ENCODE peak calls at places on chromosomes 16 and 17, in eight cellular contexts. F is neural progenitor cell; H is esophagus muscularis mucosa; V is transverse colon; Q is WERI-Rb-1; B is naive thymus-derived CD4-positive, alpha-beta T cell; U is CD4-positive, CD25-positive, alpha-beta regulatory T cell; Z is heart right ventricle. A is an unnamed sample. For H3K9me3, the result is how much of the 10 kb centered on the place peaks cover.

GRCh38 chr16:56931253-56931768 is 631 bp upstream of the HERPUD1 start:
- DNase-seq in F (peak), H (no peak), V (peak), Q (no peak), B (no peak), U (no peak), Z (no peak), A (no peak)

GRCh38 chr17:72878975-72879660 is 213.4 kb downstream of the SLC39A11 start:
- DNase-seq in F (no peak), H (no peak), V (no peak), Q (no peak), B (no peak), U (no peak), Z (no peak), A (no peak)

GRCh38 chr17:82791532-82791931 is 39.7 kb downstream of the TBCD start:
- DNase-seq in F (no peak), H (no peak), V (no peak), Q (no peak), B (no peak), U (no peak), Z (no peak), A (no peak)

GRCh38 chr17:63550816-63551639 is 751 bp downstream of the DCAF7 start:
- DNase-seq in F (peak), H (no peak), V (peak), Q (peak), B (no peak), U (peak), Z (no peak), A (no peak)

GRCh38 chr17:65723356-65723928 is 162.0 kb upstream of the AXIN2 start:
- DNase-seq in F (no peak), H (no peak), V (no peak), Q (no peak), B (no peak), U (no peak), Z (no peak), A (no peak)

GRCh38 chr16:65733706-65734105 is 611.8 kb upstream of the CDH11 start:
- DNase-seq in F (no peak), H (no peak), V (no peak), Q (no peak), B (no peak), U (no peak), Z (no peak), A (no peak)

GRCh38 chr17:75549246-75550138 is 24.0 kb downstream of the LLGL2 start:
- DNase-seq in F (peak), H (no peak), V (peak), Q (peak), B (no peak), U (no peak), Z (no peak), A (no peak)

GRCh38 chr16:66044089-66044488 is 322.4 kb upstream of the CDH5 start:
- DNase-seq in F (no peak), H (no peak), V (no peak), Q (no peak), B (no peak), U (no peak), Z (no peak), A (no peak)

GRCh38 chr16:852451-853185 is 52.1 kb upstream of the GNG13 start:
- DNase-seq in F (no peak), H (no peak), V (no peak), Q (no peak), B (no peak), U (no peak), Z (no peak), A (no peak)

GRCh38 chr16:848510-849253 is 48.1 kb upstream of the GNG13 start:
- DNase-seq in F (no peak), H (no peak), V (no peak), Q (no peak), B (no peak), U (no peak), Z (no peak), A (no peak)

GRCh38 chr16:851871-852270 is 51.3 kb upstream of the GNG13 start:
- DNase-seq in F (no peak), H (no peak), V (no peak), Q (no peak), B (no peak), U (no peak), Z (no peak), A (no peak)

GRCh38 chr16:851209-851810 is 50.8 kb upstream of the GNG13 start:
- DNase-seq in F (no peak), H (no peak), V (no peak), Q (no peak), B (no peak), U (no peak), Z (peak), A (no peak)

GRCh38 chr16:850668-851067 is 50.1 kb upstream of the GNG13 start:
- DNase-seq in F (no peak), H (no peak), V (no peak), Q (no peak), B (no peak), U (no peak), Z (no peak), A (no peak)
- H3K9me3 ChIP-seq in F (under half), H (under half), V (under half), Q (under half), B (under half), U (under half), Z (under half), A (under half)

DNA sequence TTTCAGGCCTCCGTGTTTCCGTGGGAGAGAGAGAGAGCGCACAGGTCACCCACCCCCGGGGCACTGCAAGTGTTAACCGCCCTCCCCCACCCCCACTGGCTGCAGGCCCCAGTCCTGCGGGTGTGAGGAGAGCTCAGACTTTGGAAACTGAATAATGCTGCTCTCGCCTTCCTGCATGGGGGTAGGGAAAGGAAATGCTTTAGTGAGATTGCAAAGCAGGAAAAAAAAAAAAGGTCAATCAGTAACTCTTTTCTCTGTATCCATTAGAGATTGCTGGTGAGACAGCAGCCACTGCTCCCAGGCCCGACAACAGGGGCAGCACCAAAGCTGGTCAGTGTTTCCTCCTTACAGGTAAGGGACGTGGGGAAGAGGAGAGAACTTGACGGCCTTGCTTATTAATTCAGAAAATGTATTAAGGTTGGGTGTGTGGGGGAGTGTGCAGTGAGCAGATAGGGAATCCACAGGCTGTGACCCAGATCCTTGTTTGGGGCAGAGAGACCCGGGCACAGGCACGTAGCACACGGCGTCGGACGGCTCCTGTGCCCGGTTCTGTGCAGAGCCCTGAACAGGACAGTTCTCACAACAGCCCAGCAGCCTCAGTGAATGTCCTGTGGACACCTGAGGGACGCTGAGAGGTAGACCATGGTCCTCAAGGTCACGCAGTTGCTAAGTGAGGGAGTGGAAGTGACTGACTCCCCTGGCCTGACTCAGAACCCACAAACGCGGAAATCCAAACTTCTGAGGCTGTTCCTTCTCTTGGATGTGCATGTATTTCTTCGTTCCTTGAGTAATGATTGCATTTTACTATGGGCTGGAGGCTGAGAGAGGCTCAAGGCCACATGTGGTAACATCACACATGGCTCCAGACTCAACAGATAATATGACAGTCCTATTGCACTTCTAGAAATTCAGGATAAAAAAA is 156.5 kb downstream of the FOXL1 start:
- DNase-seq in F (no peak), H (no peak), V (no peak), Q (no peak), B (no peak), U (no peak), Z (no peak), A (no peak)
- H3K4me3 ChIP-seq in F (no peak), H (no peak), V (no peak), Q (no peak), B (no peak), U (no peak), Z (no peak), A (no peak)

GRCh38 chr16:75172578-75172977 is 24.3 kb downstream of the ZFP1 start:
- DNase-seq in F (no peak), H (no peak), V (no peak), Q (no peak), B (no peak), U (no peak), Z (no peak), A (no peak)
- H3K9me3 ChIP-seq in F (under half), H (under half), V (half or more), Q (half or more), B (under half), U (half or more), Z (half or more), A (half or more)

DNA sequence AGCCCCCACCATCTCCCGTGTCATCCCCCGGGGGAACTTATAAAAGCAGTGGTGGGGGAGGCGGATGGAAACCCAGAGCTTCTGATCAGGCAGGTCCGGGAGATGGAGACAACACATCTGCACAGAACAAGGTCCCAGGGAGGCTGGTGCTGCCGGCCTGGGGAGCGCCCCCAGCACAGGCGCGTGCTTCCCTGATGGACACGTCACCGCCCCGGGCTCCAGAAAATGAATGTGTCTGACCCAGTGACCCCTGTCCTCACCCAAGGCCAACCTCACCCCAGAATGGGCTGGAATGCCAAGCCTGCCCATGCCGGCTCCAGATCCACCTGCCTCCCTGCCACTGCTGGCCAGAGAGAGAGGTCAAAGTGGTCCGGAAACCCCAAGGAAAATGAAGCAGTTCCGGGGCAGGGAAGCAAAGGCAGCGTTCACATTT is 12.5 kb downstream of the SLC7A5 start:
- DNase-seq in F (no peak), H (no peak), V (no peak), Q (no peak), B (no peak), U (peak), Z (no peak), A (no peak)
- H3K4me3 ChIP-seq in F (no peak), H (no peak), V (no peak), Q (no peak), B (no peak), U (no peak), Z (no peak), A (peak)

GRCh38 chr17:70071127-70071526 is 3.9 kb upstream of the KCNJ16 start:
- DNase-seq in F (no peak), H (no peak), V (no peak), Q (no peak), B (no peak), U (no peak), Z (no peak), A (no peak)
- H3K9me3 ChIP-seq in F (under half), H (under half), V (under half), Q (under half), B (under half), U (under half), Z (under half), A (under half)

GRCh38 chr16:525520-526180 is 1.9 kb upstream of the CAPN15 start:
- DNase-seq in F (no peak), H (no peak), V (no peak), Q (no peak), B (peak), U (peak), Z (no peak), A (no peak)
- H3K4me3 ChIP-seq in F (peak), H (peak), V (no peak), Q (peak), B (no peak), U (no peak), Z (peak), A (peak)

GRCh38 chr16:35449663-35450062 is 1990.3 kb downstream of the TP53TG3F start:
- DNase-seq in F (no peak), H (no peak), V (no peak), Q (no peak), B (no peak), U (no peak), Z (no peak), A (no peak)
- H3K9me3 ChIP-seq in F (under half), H (under half), V (under half), Q (under half), B (under half), U (half or more), Z (half or more), A (under half)

DNA sequence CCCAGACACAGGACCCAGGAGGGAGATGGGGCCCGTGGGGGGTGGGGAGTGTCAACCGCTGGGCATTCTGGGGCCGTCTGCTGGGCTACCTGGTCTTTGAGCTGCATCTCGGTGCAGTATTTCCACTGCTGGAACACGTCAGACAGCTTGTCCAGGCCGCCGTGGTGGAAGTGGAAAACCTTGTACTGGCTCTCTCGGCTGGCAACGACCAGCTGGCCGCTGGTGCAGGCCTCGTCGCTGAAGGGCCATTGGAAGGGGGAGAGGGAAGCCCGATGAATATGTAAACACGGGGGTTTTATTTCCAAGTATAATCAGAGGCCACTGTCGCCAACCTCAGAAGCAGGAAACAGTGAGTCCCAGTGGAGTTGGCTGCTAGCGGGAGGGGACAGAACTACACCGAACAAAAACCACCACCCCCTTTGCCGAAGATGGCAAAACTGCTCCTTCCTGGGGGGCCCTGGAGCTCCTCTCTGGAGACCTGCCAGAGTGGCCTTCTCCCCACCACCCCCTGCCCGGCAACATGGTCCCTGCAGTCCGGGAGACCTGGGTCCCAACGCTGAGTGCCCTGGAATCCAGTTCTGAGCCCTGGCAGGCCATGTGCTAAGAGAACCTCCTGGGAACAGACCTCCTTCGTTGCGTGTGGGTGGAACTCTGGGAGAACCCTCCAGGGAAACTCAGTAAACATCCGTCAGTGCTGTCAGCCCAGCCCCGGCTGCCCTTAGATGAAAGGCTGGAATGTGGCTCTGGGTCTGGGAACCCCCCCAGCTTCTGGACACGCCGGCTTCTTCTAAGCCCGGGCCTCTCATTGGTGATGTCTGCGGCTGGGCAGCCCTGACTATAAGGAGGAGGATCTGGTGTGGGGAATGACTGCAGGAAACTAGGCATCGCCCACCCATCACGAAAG is 84.1 kb downstream of the TBC1D16 start:
- DNase-seq in F (peak), H (no peak), V (no peak), Q (peak), B (no peak), U (no peak), Z (peak), A (no peak)
- H3K4me3 ChIP-seq in F (peak), H (peak), V (no peak), Q (no peak), B (no peak), U (no peak), Z (peak), A (peak)

GRCh38 chr17:81491761-81492160 is 20.8 kb downstream of the ACTG1 start:
- DNase-seq in F (no peak), H (no peak), V (no peak), Q (no peak), B (no peak), U (no peak), Z (peak), A (no peak)
- H3K9me3 ChIP-seq in F (under half), H (under half), V (under half), Q (under half), B (under half), U (under half), Z (under half), A (under half)

A was measured in thoracic aorta.